ENCODE peak calls at places on chromosomes 4 and X, in nine cellular contexts. I is kidney epithelial cell; H is left cardiac atrium; D is amniotic epithelial cell; B is heart right ventricle; A is IMR-90; Q is HT-29; Z is Right ventricle myocardium superior; P is stimulated activated CD4-positive, alpha-beta T cell treated with anti-CD3 and anti-CD28 coated beads, TNF-alpha, amount 100 ng/mL, for 24 hours. G is an unnamed sample.

GRCh38 chr4:52091811-52092210 is 40.7 kb downstream of the SPATA18 start:
- DNase-seq in I (no peak), H (no peak), D (no peak), B (no peak), A (peak), Q (peak), Z (no peak), P (no peak), G (peak)

GRCh38 chrX:52923781-52924241 is 26.7 kb downstream of the FAM156B start:
- DNase-seq in I (no peak), H (no peak), D (peak), B (no peak), A (peak), Q (no peak), Z (peak), P (no peak), G (peak)

GRCh38 chr4:45363931-45364330 is 637.6 kb upstream of the GNPDA2 start:
- DNase-seq in I (no peak), H (no peak), D (no peak), B (no peak), A (no peak), Q (no peak), Z (no peak), P (no peak), G (no peak)

GRCh38 chrX:28876415-28876814 is 289.2 kb downstream of the IL1RAPL1 start:
- DNase-seq in I (no peak), H (no peak), D (no peak), B (no peak), A (no peak), Q (no peak), Z (no peak), P (no peak), G (no peak)

GRCh38 chr4:117771647-117772337 is 262.5 kb upstream of the NDST3 start:
- DNase-seq in I (no peak), H (no peak), D (peak), B (no peak), A (no peak), Q (peak), Z (no peak), P (no peak), G (no peak)

GRCh38 chr4:87633239-87633638 is 16.8 kb upstream of the DMP1 start:
- DNase-seq in I (no peak), H (no peak), D (peak), B (no peak), A (peak), Q (peak), Z (no peak), P (no peak), G (peak)

GRCh38 chr4:83356899-83357661 is 22.4 kb upstream of the HPSE start:
- DNase-seq in I (peak), H (no peak), D (peak), B (no peak), A (peak), Q (no peak), Z (no peak), P (no peak), G (peak)

GRCh38 chr4:169909479-169909878 is 116.7 kb downstream of the MFAP3L start:
- DNase-seq in I (no peak), H (no peak), D (no peak), B (no peak), A (no peak), Q (no peak), Z (no peak), P (no peak), G (no peak)

GRCh38 chr4:83542225-83542624 is 6.3 kb downstream of the GPAT3 start:
- DNase-seq in I (no peak), H (no peak), D (no peak), B (no peak), A (no peak), Q (no peak), Z (no peak), P (no peak), G (no peak)

GRCh38 chrX:38212246-38212645 is 8.4 kb downstream of the SRPX start:
- DNase-seq in I (no peak), H (no peak), D (peak), B (no peak), A (peak), Q (no peak), Z (no peak), P (no peak), G (peak)

GRCh38 chr4:125322363-125322730 is 7.6 kb downstream of the FAT4 start:
- DNase-seq in I (no peak), H (no peak), D (peak), B (no peak), A (peak), Q (no peak), Z (no peak), P (no peak), G (peak)

GRCh38 chr4:15262396-15262795 is 165.4 kb upstream of the C1QTNF7 start:
- DNase-seq in I (no peak), H (no peak), D (no peak), B (no peak), A (no peak), Q (no peak), Z (no peak), P (no peak), G (no peak)

GRCh38 chrX:125786306-125786705 is 379.8 kb downstream of the DCAF12L2 start:
- DNase-seq in I (no peak), H (no peak), D (no peak), B (no peak), A (no peak), Q (no peak), Z (no peak), P (no peak), G (no peak)

GRCh38 chr4:152920768-152921167 is 15.4 kb upstream of the FHDC1 start:
- DNase-seq in I (no peak), H (no peak), D (peak), B (no peak), A (peak), Q (no peak), Z (no peak), P (no peak), G (no peak)

GRCh38 chrX:10615931-10616780 is 4.2 kb downstream of the MID1 start:
- DNase-seq in I (no peak), H (peak), D (peak), B (peak), A (peak), Q (peak), Z (peak), P (no peak), G (peak)

GRCh38 chr4:170025523-170026252 is 507 bp downstream of the MFAP3L start:
- DNase-seq in I (no peak), H (peak), D (no peak), B (peak), A (no peak), Q (no peak), Z (peak), P (no peak), G (no peak)

GRCh38 chr4:74772783-74773182 is 21.5 kb downstream of the BTC start:
- DNase-seq in I (no peak), H (no peak), D (no peak), B (no peak), A (no peak), Q (no peak), Z (no peak), P (no peak), G (no peak)

GRCh38 chrX:49001521-49002090 is 458 bp downstream of the GRIPAP1 start:
- DNase-seq in I (no peak), H (peak), D (peak), B (no peak), A (peak), Q (peak), Z (no peak), P (peak), G (peak)

GRCh38 chrX:151754641-151755215 is 20.2 kb downstream of the CNGA2 start:
- DNase-seq in I (no peak), H (no peak), D (no peak), B (no peak), A (no peak), Q (no peak), Z (no peak), P (no peak), G (peak)

GRCh38 chr4:182917182-182918043 is at the start of gene DCTD:
- DNase-seq in I (no peak), H (peak), D (peak), B (peak), A (peak), Q (peak), Z (peak), P (peak), G (peak)

GRCh38 chr4:84479663-84480062 is 19.4 kb downstream of the NKX6-1 start:
- DNase-seq in I (no peak), H (no peak), D (no peak), B (no peak), A (no peak), Q (no peak), Z (no peak), P (no peak), G (no peak)

GRCh38 chrX:15854080-15854655 is 445 bp downstream of the AP1S2 start:
- DNase-seq in I (no peak), H (peak), D (peak), B (peak), A (no peak), Q (peak), Z (peak), P (no peak), G (no peak)

GRCh38 chr4:91611786-91612185 is 692.0 kb upstream of the GRID2 start:
- DNase-seq in I (no peak), H (no peak), D (no peak), B (no peak), A (no peak), Q (no peak), Z (no peak), P (no peak), G (no peak)

GRCh38 chr4:128519163-128519810 is 231.7 kb upstream of the PGRMC2 start:
- DNase-seq in I (no peak), H (peak), D (no peak), B (peak), A (peak), Q (no peak), Z (peak), P (no peak), G (peak)